ENCODE peak calls at places on chromosomes 13 and 19, in six cellular contexts. Y, I, O, D, F and R are unnamed samples.

GRCh38 chr13:51895906-51896888 is 34.4 kb downstream of the CCDC70 start:
- DNase-seq in Y (peak; percentile 68), O (peak; percentile 61), F (peak; percentile 64), D (peak; percentile 26), I (peak; percentile 74), R (peak; percentile 69)

GRCh38 chr13:113741101-113741731 is 17.8 kb upstream of the TMEM255B start:
- DNase-seq in I (no peak), F (no peak), O (no peak), D (no peak), Y (no peak), R (no peak)

GRCh38 chr19:16087940-16088339 is 11.6 kb downstream of the TPM4 start:
- DNase-seq in O (no peak), D (no peak), I (no peak), Y (no peak), F (no peak), R (no peak)

GRCh38 chr13:43730642-43731041 is 56.1 kb downstream of the ENOX1 start:
- DNase-seq in Y (no peak), D (no peak), O (peak; percentile 80), F (peak; percentile 85), I (no peak), R (no peak)

GRCh38 chr13:92743992-92744391 is 482.6 kb upstream of the GPC6 start:
- DNase-seq in F (no peak), O (no peak), D (no peak), I (no peak), Y (no peak), R (no peak)

GRCh38 chr13:90197722-90198121 is 1149.8 kb upstream of the MIR17HG start:
- DNase-seq in I (no peak), Y (no peak), F (peak; percentile 7), O (no peak), D (no peak), R (no peak)

GRCh38 chr13:23378009-23378632 is 55.4 kb downstream of the SACS start:
- DNase-seq in D (no peak), O (peak; percentile 99), I (peak; percentile 72), F (peak; percentile 84), Y (no peak), R (no peak)

GRCh38 chr13:41463823-41464602 is 6.7 kb downstream of the RGCC start:
- DNase-seq in D (no peak), Y (no peak), O (no peak), F (no peak), I (no peak), R (no peak)

GRCh38 chr13:33296793-33297425 is 11.4 kb upstream of the STARD13 start:
- DNase-seq in F (no peak), I (no peak), O (no peak), D (no peak), Y (no peak), R (no peak)

GRCh38 chr13:20728579-20729300 is 25.2 kb downstream of the IL17D start:
- DNase-seq in I (no peak), Y (no peak), F (no peak), D (no peak), O (no peak), R (no peak)

GRCh38 chr19:10431943-10432735 is 11.8 kb downstream of the PDE4A start:
- DNase-seq in F (peak; percentile 66), O (no peak), I (peak; percentile 25), Y (peak; percentile 69), D (no peak), R (no peak)

GRCh38 chr19:10214784-10215183 is 16.3 kb downstream of the S1PR2 start:
- DNase-seq in Y (no peak), O (peak; percentile 66), F (no peak), D (no peak), I (peak; percentile 54), R (no peak)

GRCh38 chr13:74850893-74851292 is 631.1 kb downstream of the TBC1D4 start:
- DNase-seq in F (no peak), I (peak; percentile 20), O (no peak), Y (no peak), D (no peak), R (no peak)

GRCh38 chr19:2474232-2475017 is 1.5 kb upstream of the GADD45B start:
- DNase-seq in O (peak; percentile 87), Y (peak; percentile 89), F (peak; percentile 96), I (peak; percentile 95), D (peak; percentile 88), R (no peak)

GRCh38 chr13:70568571-70568970 is 460.3 kb upstream of the KLHL1 start:
- DNase-seq in D (peak; percentile 20), Y (no peak), F (peak; percentile 65), O (peak; percentile 26), I (peak; percentile 42), R (no peak)

GRCh38 chr13:110044521-110045200 is 258.3 kb upstream of the IRS2 start:
- DNase-seq in I (peak; percentile 45), O (peak; percentile 16), F (no peak), D (no peak), Y (no peak), R (no peak)

GRCh38 chr19:51203941-51204720 is 20.7 kb upstream of the CD33 start:
- DNase-seq in F (no peak), Y (no peak), I (no peak), D (no peak), O (no peak), R (no peak)

GRCh38 chr13:105897575-105897974 is 637.9 kb downstream of the EFNB2 start:
- DNase-seq in O (no peak), F (no peak), Y (no peak), I (no peak), D (no peak), R (no peak)

GRCh38 chr13:53191091-53191490 is 162.5 kb downstream of the OLFM4 start:
- DNase-seq in O (peak; percentile 11), I (peak; percentile 100), D (peak; percentile 75), Y (peak; percentile 59), F (no peak), R (no peak)

GRCh38 chr13:26867451-26868067 is 107.0 kb upstream of the GPR12 start:
- DNase-seq in O (peak; percentile 14), F (peak; percentile 32), D (peak; percentile 40), Y (no peak), I (peak; percentile 12), R (no peak)

DNA sequence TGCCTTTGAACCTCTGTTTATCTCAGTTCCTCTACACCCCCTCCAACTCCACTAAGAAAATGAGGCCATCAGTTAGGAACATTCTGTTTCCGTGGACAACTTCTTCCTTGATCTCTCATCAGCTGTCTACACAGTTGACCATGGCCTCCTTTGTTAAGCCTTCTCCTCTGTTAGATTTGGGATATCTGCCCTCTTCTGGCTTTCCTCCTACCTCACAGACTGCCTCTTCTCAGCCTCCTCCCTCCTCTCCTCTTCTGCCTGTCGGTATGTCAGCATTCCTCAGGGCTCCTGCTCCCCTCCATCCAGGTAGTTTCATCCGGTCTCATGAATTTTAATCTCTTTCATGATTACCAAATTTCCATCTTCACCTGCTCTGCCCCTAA is 454.9 kb downstream of the FOXO1 start:
- DNase-seq in I (peak; percentile 48), O (no peak), D (no peak), Y (no peak), F (no peak), R (no peak)
- H3K23ac ChIP-seq in I (no peak overlapping the region), O (no peak overlapping the region), D (no peak overlapping the region), Y (no peak overlapping the region), F (no peak overlapping the region), R (no peak overlapping the region)

GRCh38 chr19:46678110-46678732 is 17.2 kb upstream of the DACT3 start:
- DNase-seq in O (no peak), I (peak; percentile 77), Y (peak; percentile 91), F (no peak), D (no peak), R (peak; percentile 91)
- H3K23ac ChIP-seq in O (no peak overlapping the region), I (no peak overlapping the region), Y (no peak overlapping the region), F (no peak overlapping the region), D (no peak overlapping the region), R (no peak overlapping the region)

GRCh38 chr13:29491248-29491647 is 104.2 kb downstream of the SLC7A1 start:
- DNase-seq in I (no peak), Y (no peak), O (no peak), F (no peak), D (no peak), R (no peak)
- H3K23ac ChIP-seq in I (no peak overlapping the region), Y (no peak overlapping the region), O (no peak overlapping the region), F (no peak overlapping the region), D (peak overlapping the region; percentile 83), R (no peak overlapping the region)

GRCh38 chr19:28868836-28869235 is 344.1 kb downstream of the UQCRFS1 start:
- DNase-seq in O (no peak), D (no peak), Y (no peak), I (no peak), F (no peak), R (no peak)
- H3K23ac ChIP-seq in O (no peak overlapping the region), D (no peak overlapping the region), Y (no peak overlapping the region), I (peak overlapping the region; percentile 45), F (no peak overlapping the region), R (no peak overlapping the region)

DNA sequence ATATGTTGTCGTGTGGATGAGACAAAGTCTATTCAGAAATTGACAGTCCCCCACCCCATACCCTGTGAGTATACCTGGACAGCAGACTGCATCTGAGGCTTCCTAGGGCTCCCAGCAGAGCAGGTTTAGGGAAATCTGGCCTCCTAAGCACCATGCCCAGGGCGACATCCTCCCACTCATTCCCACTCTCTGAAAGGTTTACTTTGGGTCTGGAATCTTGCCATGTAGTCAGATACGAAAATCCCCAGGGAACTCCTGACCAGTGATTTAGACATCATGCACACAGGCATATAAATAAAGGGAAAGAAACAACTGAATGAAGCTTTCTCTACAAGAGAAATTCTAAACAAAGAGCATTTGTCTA is 717 bp upstream of the NALCN start:
- DNase-seq in F (peak; percentile 56), D (no peak), O (peak; percentile 84), Y (no peak), I (peak; percentile 2), R (no peak)
- H3K23ac ChIP-seq in F (no peak overlapping the region), D (no peak overlapping the region), O (no peak overlapping the region), Y (no peak overlapping the region), I (no peak overlapping the region), R (no peak overlapping the region)

GRCh38 chr19:48618278-48618915 is 581 bp downstream of the RPL18 start:
- DNase-seq in D (no peak), O (no peak), F (no peak), I (no peak), Y (no peak), R (no peak)

GRCh38 chr19:48617146-48617937 is 1.6 kb downstream of the RPL18 start:
- DNase-seq in D (no peak), Y (peak; percentile 28), F (no peak), I (no peak), O (no peak), R (no peak)

GRCh38 chr19:48616491-48617056 is 1.7 kb upstream of the FAM83E start:
- DNase-seq in Y (peak; percentile 28), I (no peak), D (no peak), F (no peak), O (no peak), R (no peak)

GRCh38 chr19:48619692-48620565 is 623 bp downstream of the SPHK2 start:
- DNase-seq in Y (peak; percentile 30), D (no peak), F (peak; percentile 82), O (no peak), I (no peak), R (no peak)

GRCh38 chr19:48618916-48619691 is at the start of the genes RPL18 and SPHK2:
- DNase-seq in I (peak; percentile 100), F (peak; percentile 100), O (peak; percentile 100), Y (peak; percentile 99), D (peak; percentile 99), R (peak; percentile 97)
- H3K23ac ChIP-seq in I (peak within 1 kb of the TSS; percentile 24), F (no peak within 1 kb of the TSS), O (peak within 1 kb of the TSS; percentile 92), Y (no peak within 1 kb of the TSS), D (peak within 1 kb of the TSS; percentile 97), R (no peak within 1 kb of the TSS)